ENCODE peak calls at places on chromosomes 2 and 18, in five cellular contexts. One of them, this sample, is unnamed.

GRCh38 chr2:164910091-164910899 is 45.0 kb downstream of the SLC38A11 start:
- DNase-seq in lower lobe of right lung: no peak
- DNase-seq in omental fat pad: no peak
- DNase-seq in adrenal gland: peak
- DNase-seq in CD4-positive, alpha-beta T cell: no peak
- DNase-seq in this sample: no peak

GRCh38 chr18:40810371-40810770 is 1144.7 kb upstream of the PIK3C3 start:
- DNase-seq in lower lobe of right lung: no peak
- DNase-seq in omental fat pad: no peak
- DNase-seq in adrenal gland: no peak
- DNase-seq in CD4-positive, alpha-beta T cell: no peak
- DNase-seq in this sample: no peak

GRCh38 chr18:45626330-45627203 is 11.3 kb downstream of the SLC14A2 start:
- DNase-seq in lower lobe of right lung: no peak
- DNase-seq in omental fat pad: no peak
- DNase-seq in adrenal gland: no peak
- DNase-seq in CD4-positive, alpha-beta T cell: no peak
- DNase-seq in this sample: no peak

GRCh38 chr2:162566666-162567065 is 222.7 kb downstream of the GCA start:
- DNase-seq in lower lobe of right lung: no peak
- DNase-seq in omental fat pad: no peak
- DNase-seq in adrenal gland: no peak
- DNase-seq in CD4-positive, alpha-beta T cell: no peak
- DNase-seq in this sample: no peak

GRCh38 chr18:53790817-53791216 is 433.7 kb downstream of the MBD2 start:
- DNase-seq in lower lobe of right lung: no peak
- DNase-seq in omental fat pad: no peak
- DNase-seq in adrenal gland: no peak
- DNase-seq in CD4-positive, alpha-beta T cell: no peak
- DNase-seq in this sample: no peak

GRCh38 chr2:11663427-11663826 is 6.6 kb downstream of the NTSR2 start:
- DNase-seq in lower lobe of right lung: no peak
- DNase-seq in omental fat pad: no peak
- DNase-seq in adrenal gland: no peak
- DNase-seq in CD4-positive, alpha-beta T cell: no peak
- DNase-seq in this sample: no peak

GRCh38 chr2:236359426-236359825 is 95.2 kb upstream of the ASB18 start:
- DNase-seq in lower lobe of right lung: no peak
- DNase-seq in omental fat pad: no peak
- DNase-seq in adrenal gland: no peak
- DNase-seq in CD4-positive, alpha-beta T cell: no peak
- DNase-seq in this sample: no peak

GRCh38 chr18:58088723-58089074 is 44.7 kb downstream of the NEDD4L start:
- DNase-seq in lower lobe of right lung: no peak
- DNase-seq in omental fat pad: no peak
- DNase-seq in adrenal gland: no peak
- DNase-seq in CD4-positive, alpha-beta T cell: no peak
- DNase-seq in this sample: no peak

GRCh38 chr2:200306969-200307811 is 697 bp downstream of the SPATS2L start:
- DNase-seq in lower lobe of right lung: peak
- DNase-seq in omental fat pad: no peak
- DNase-seq in adrenal gland: peak
- DNase-seq in CD4-positive, alpha-beta T cell: peak
- DNase-seq in this sample: peak

GRCh38 chr18:79064228-79064627 is 5.0 kb upstream of the ATP9B start:
- DNase-seq in lower lobe of right lung: no peak
- DNase-seq in omental fat pad: no peak
- DNase-seq in adrenal gland: no peak
- DNase-seq in CD4-positive, alpha-beta T cell: no peak
- DNase-seq in this sample: no peak

GRCh38 chr2:112133344-112133743 is 4.8 kb upstream of the FBLN7 start:
- DNase-seq in lower lobe of right lung: no peak
- DNase-seq in omental fat pad: no peak
- DNase-seq in adrenal gland: no peak
- DNase-seq in CD4-positive, alpha-beta T cell: no peak
- DNase-seq in this sample: no peak

DNA sequence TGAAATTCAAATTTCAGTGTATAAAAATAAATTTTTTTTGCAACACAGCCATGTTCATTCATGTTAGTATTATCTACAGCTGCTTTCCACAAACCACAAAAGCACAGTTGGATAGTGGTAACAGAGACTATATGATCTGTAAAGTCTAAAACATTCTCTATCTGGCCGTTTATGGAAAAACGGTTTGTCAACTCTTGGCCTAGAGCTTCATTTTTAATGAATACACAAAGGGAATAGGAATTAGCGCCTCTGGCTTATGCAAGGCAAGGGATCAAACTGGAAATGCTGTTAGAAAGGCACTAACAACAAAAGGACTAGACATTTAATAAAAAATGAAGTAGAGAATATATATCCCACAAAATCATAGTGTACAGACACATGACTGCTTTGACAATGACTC is 211.9 kb downstream of the EXOC6B start:
- DNase-seq in lower lobe of right lung: no peak
- DNase-seq in omental fat pad: no peak
- DNase-seq in adrenal gland: no peak
- DNase-seq in CD4-positive, alpha-beta T cell: no peak
- DNase-seq in this sample: no peak
- TF ChIP-seq CTCF in lower lobe of right lung: no peak
- TF ChIP-seq CTCF in omental fat pad: no peak
- TF ChIP-seq CTCF in adrenal gland: no peak
- TF ChIP-seq CTCF in CD4-positive, alpha-beta T cell: no peak
- TF ChIP-seq CTCF in this sample: no peak

GRCh38 chr2:232369126-232369955 is 9.2 kb upstream of the ALPP start:
- DNase-seq in lower lobe of right lung: peak
- DNase-seq in omental fat pad: no peak
- DNase-seq in adrenal gland: no peak
- DNase-seq in CD4-positive, alpha-beta T cell: no peak
- DNase-seq in this sample: no peak

GRCh38 chr2:232365621-232366321 is 12.8 kb upstream of the ALPP start:
- DNase-seq in lower lobe of right lung: no peak
- DNase-seq in omental fat pad: no peak
- DNase-seq in adrenal gland: no peak
- DNase-seq in CD4-positive, alpha-beta T cell: no peak
- DNase-seq in this sample: peak

GRCh38 chr2:232367016-232367415 is 11.5 kb upstream of the ALPP start:
- DNase-seq in lower lobe of right lung: no peak
- DNase-seq in omental fat pad: no peak
- DNase-seq in adrenal gland: no peak
- DNase-seq in CD4-positive, alpha-beta T cell: no peak
- DNase-seq in this sample: no peak

GRCh38 chr2:232368311-232368731 is 10.2 kb upstream of the ALPP start:
- DNase-seq in lower lobe of right lung: no peak
- DNase-seq in omental fat pad: no peak
- DNase-seq in adrenal gland: no peak
- DNase-seq in CD4-positive, alpha-beta T cell: no peak
- DNase-seq in this sample: no peak

DNA sequence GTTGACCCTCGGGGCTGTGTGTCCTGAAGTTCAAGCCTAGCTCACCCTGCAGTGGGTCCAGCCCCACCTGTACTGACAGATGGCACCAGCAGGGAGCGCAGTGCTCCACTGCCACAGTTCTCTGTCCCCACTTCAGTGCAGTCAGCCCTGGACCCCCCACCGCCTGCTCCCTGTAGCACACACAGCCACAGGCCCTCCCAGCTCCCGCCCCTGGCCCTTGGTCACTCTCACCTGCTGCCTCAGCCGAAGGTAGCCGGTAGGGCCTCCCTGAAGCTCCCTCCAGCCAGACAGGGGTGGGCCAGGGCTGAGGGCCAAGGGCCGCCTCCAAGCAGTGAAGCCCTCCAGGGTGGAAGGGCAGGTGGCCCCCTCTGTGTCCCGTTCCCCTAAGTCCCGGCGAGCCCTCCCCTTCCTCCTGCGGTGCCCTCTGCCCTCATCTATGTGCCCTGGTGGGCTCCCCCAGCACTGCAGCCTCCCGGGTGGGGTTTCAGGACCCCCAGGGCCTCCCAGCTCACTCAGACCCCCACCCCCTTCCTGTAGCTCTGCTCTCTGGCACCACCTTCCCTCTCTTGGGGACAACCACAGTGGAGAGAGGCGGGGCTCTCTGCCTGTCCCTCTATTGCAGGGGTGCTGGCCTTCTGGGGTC is 10.8 kb upstream of the ALPP start:
- DNase-seq in lower lobe of right lung: no peak
- DNase-seq in omental fat pad: no peak
- DNase-seq in adrenal gland: no peak
- DNase-seq in CD4-positive, alpha-beta T cell: no peak
- DNase-seq in this sample: peak
- TF ChIP-seq CTCF in lower lobe of right lung: peak
- TF ChIP-seq CTCF in omental fat pad: no peak
- TF ChIP-seq CTCF in adrenal gland: no peak
- TF ChIP-seq CTCF in CD4-positive, alpha-beta T cell: no peak
- TF ChIP-seq CTCF in this sample: peak

GRCh38 chr2:28751102-28751955 is at the start of gene PPP1CB:
- DNase-seq in lower lobe of right lung: peak
- DNase-seq in omental fat pad: peak
- DNase-seq in adrenal gland: peak
- DNase-seq in CD4-positive, alpha-beta T cell: peak
- DNase-seq in this sample: peak
- TF ChIP-seq CTCF in lower lobe of right lung: peak
- TF ChIP-seq CTCF in omental fat pad: no peak
- TF ChIP-seq CTCF in adrenal gland: no peak
- TF ChIP-seq CTCF in CD4-positive, alpha-beta T cell: peak
- TF ChIP-seq CTCF in this sample: peak

DNA sequence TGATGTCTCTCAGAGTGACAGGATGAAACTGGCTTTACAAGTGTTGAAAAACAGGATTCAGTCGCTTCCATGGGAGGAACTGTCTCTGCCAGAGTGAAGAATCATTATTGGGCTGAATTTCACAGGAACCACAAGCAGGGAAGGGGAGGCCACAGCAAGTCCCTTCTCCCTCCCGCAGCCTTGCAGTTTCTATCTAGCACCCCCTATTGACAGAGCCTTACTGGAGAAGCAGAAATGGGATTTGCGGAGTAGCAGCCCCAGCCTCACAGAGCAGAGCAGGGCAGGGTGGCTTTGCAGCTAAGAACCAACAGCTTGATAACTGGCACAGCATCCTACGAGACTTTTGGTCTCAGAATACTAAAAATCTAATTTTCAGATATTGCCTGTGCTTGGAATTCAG is 33.3 kb upstream of the RMP24 start:
- DNase-seq in lower lobe of right lung: no peak
- DNase-seq in omental fat pad: no peak
- DNase-seq in adrenal gland: no peak
- DNase-seq in CD4-positive, alpha-beta T cell: no peak
- DNase-seq in this sample: peak
- TF ChIP-seq CTCF in lower lobe of right lung: peak
- TF ChIP-seq CTCF in omental fat pad: no peak
- TF ChIP-seq CTCF in adrenal gland: no peak
- TF ChIP-seq CTCF in CD4-positive, alpha-beta T cell: no peak
- TF ChIP-seq CTCF in this sample: peak

DNA sequence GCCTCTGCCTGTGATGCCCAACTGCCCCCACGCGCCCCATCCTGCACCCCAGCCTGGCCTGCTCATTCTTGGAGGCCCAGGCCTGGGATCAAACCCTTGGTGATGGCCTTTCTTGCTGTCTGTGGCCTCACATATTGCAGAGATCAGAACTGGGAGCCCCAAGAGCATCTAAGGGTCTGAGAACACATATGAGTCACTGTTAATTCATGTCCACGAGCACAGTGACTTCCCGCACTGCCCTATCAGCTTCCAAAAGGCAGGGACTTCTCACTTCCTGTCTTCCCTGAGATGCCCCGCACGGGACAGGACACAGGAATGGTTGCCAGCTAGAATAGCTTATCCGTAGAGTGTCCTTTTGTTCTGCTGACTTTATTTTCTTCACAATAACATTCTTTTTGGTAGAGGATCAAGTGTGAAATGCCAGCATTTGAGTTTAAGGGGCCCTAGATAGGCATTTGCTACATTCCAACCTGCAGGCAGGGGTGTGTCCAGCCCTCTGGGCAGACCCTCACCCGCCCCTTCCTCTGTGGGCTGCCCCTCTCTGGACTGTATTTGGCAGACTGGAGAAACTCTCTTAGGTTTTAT is 21.1 kb upstream of the CELF4 start:
- DNase-seq in lower lobe of right lung: no peak
- DNase-seq in omental fat pad: no peak
- DNase-seq in adrenal gland: no peak
- DNase-seq in CD4-positive, alpha-beta T cell: no peak
- DNase-seq in this sample: no peak
- TF ChIP-seq CTCF in lower lobe of right lung: no peak
- TF ChIP-seq CTCF in omental fat pad: no peak
- TF ChIP-seq CTCF in adrenal gland: no peak
- TF ChIP-seq CTCF in CD4-positive, alpha-beta T cell: no peak
- TF ChIP-seq CTCF in this sample: no peak

DNA sequence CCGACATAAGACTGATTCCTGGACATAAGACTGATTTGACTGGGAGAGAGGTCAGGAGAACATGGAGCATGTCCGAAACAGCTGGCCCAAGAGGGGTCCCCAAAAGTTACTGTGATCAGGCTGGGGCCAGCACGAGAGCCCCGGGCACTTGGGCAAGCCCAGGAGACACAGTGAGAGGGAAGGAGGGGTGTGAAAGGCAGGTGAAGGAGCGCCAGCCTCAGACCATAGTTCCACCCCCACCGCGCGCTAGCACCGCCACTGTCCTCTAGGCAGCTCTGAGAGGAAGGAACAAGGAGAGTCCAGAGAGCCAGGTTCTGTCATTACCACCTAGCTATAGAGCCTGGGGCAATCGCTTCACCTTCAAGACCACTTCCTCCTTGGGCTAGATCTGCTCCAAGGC is 78.2 kb upstream of the DAPL1 start:
- DNase-seq in lower lobe of right lung: no peak
- DNase-seq in omental fat pad: no peak
- DNase-seq in adrenal gland: no peak
- DNase-seq in CD4-positive, alpha-beta T cell: no peak
- DNase-seq in this sample: no peak
- TF ChIP-seq CTCF in lower lobe of right lung: no peak
- TF ChIP-seq CTCF in omental fat pad: no peak
- TF ChIP-seq CTCF in adrenal gland: no peak
- TF ChIP-seq CTCF in CD4-positive, alpha-beta T cell: no peak
- TF ChIP-seq CTCF in this sample: no peak

DNA sequence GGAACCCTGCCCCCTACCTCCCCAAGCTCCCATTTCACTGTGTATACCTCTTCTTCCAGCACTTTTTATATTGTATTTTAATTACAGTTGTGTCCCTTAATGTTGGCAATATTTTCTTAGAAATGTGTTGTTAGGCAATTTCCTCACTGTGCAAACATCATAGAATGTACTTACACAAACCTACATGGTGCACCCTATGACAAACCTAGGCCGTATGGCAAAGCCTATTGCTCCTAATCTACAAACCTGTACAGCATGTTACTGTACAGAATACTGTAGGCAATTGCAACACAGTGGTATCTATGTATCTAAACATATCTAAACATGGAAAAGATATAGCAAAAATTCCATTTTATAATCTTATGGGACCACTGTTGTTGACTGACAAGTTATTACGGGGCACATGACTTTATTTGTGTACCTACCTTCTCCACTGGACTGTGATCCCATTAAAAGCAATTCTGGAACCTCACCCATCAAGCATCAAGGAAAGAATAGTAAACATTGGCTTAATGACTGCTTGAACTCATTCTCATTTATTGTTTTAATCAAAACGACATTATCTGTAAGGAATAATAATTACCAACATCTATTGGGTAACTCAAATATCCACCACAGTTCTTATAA is 1641.5 kb upstream of the ZEB2 start:
- DNase-seq in lower lobe of right lung: no peak
- DNase-seq in omental fat pad: no peak
- DNase-seq in adrenal gland: no peak
- DNase-seq in CD4-positive, alpha-beta T cell: no peak
- DNase-seq in this sample: no peak
- TF ChIP-seq CTCF in lower lobe of right lung: no peak
- TF ChIP-seq CTCF in omental fat pad: no peak
- TF ChIP-seq CTCF in adrenal gland: no peak
- TF ChIP-seq CTCF in CD4-positive, alpha-beta T cell: no peak
- TF ChIP-seq CTCF in this sample: no peak

This sample was measured in endothelial cell.